ENCODE peak calls at places on chromosome 18, in six cellular contexts. T, D, N, L, F and R are unnamed samples.

GRCh38 chr18:3757361-3757760 is 307.4 kb downstream of the TGIF1 start:
- DNase-seq in L (no peak), T (no peak), F (no peak), D (no peak), N (no peak), R (no peak)

GRCh38 chr18:8084160-8084559 is 517.0 kb downstream of the PTPRM start:
- DNase-seq in F (peak; percentile 63), N (peak; percentile 37), D (peak; percentile 28), T (peak; percentile 38), L (no peak), R (peak; percentile 37)

GRCh38 chr18:9101730-9102390 is 639 bp upstream of the NDUFV2 start:
- DNase-seq in F (no peak), T (peak; percentile 66), N (peak; percentile 61), L (no peak), D (peak; percentile 67), R (peak; percentile 71)

GRCh38 chr18:26549486-26550435 is 1.4 kb upstream of the KCTD1 start:
- DNase-seq in D (peak; percentile 12), F (no peak), T (peak; percentile 82), N (no peak), L (no peak), R (no peak)

GRCh38 chr18:27298215-27298804 is 113.2 kb upstream of the CHST9 start:
- DNase-seq in L (no peak), D (peak; percentile 13), N (no peak), T (no peak), F (no peak), R (no peak)

GRCh38 chr18:41955688-41956087 is 654 bp downstream of the PIK3C3 start:
- DNase-seq in L (no peak), F (no peak), T (peak; percentile 15), D (no peak), N (no peak), R (no peak)

GRCh38 chr18:63480476-63480875 is 3.7 kb downstream of the SERPINB5 start:
- DNase-seq in T (no peak), D (no peak), L (no peak), F (no peak), N (no peak), R (no peak)

GRCh38 chr18:77765468-77765867 is 515.8 kb downstream of the GALR1 start:
- DNase-seq in D (peak; percentile 11), L (no peak), F (no peak), T (peak; percentile 34), N (peak; percentile 19), R (no peak)

GRCh38 chr18:26909599-26910290 is 44.2 kb upstream of the AQP4 start:
- DNase-seq in T (no peak), D (peak; percentile 1), L (no peak), F (no peak), N (no peak), R (no peak)

GRCh38 chr18:30481871-30482270 is 560.7 kb downstream of the DSC3 start:
- DNase-seq in T (no peak), L (no peak), N (no peak), F (peak; percentile 17), D (no peak), R (no peak)

GRCh38 chr18:6971823-6972478 is 145.6 kb downstream of the LAMA1 start:
- DNase-seq in N (no peak), D (no peak), T (no peak), L (no peak), F (no peak), R (no peak)

GRCh38 chr18:68484241-68484640 is 230.7 kb downstream of the TMX3 start:
- DNase-seq in T (no peak), F (no peak), N (no peak), D (no peak), L (no peak), R (no peak)

GRCh38 chr18:61006687-61007224 is 326.5 kb upstream of the CDH20 start:
- DNase-seq in D (no peak), N (no peak), L (no peak), F (no peak), T (no peak), R (no peak)

GRCh38 chr18:63869374-63869773 is 18.1 kb upstream of the SERPINB2 start:
- DNase-seq in T (no peak), F (no peak), L (no peak), D (no peak), N (no peak), R (peak; percentile 98)

GRCh38 chr18:77206676-77207370 is 42.8 kb upstream of the GALR1 start:
- DNase-seq in D (no peak), N (no peak), T (no peak), L (no peak), F (no peak), R (no peak)

GRCh38 chr18:10304853-10305252 is 149.6 kb upstream of the APCDD1 start:
- DNase-seq in L (no peak), F (no peak), T (no peak), D (no peak), N (no peak), R (no peak)

GRCh38 chr18:38284992-38285391 is 719.4 kb upstream of the CELF4 start:
- DNase-seq in T (no peak), F (no peak), L (no peak), D (no peak), N (no peak), R (no peak)

GRCh38 chr18:38290229-38290628 is 724.6 kb upstream of the CELF4 start:
- DNase-seq in F (no peak), D (no peak), T (no peak), N (no peak), L (no peak), R (no peak)
- TF ChIP-seq GABPA in F (no peak), D (no peak), T (no peak), N (no peak), L (no peak), R (no peak)

GRCh38 chr18:816088-816653 is 4.1 kb upstream of the YES1 start:
- DNase-seq in D (peak; percentile 24), L (no peak), N (no peak), T (no peak), F (no peak), R (no peak)

GRCh38 chr18:812673-813404 is 797 bp upstream of the YES1 start:
- DNase-seq in T (peak; percentile 20), F (no peak), D (peak; percentile 37), L (peak; percentile 39), N (peak; percentile 80), R (peak; percentile 78)

GRCh38 chr18:815353-815752 is 3.3 kb upstream of the YES1 start:
- DNase-seq in F (no peak), T (no peak), N (no peak), L (no peak), D (no peak), R (no peak)

GRCh38 chr18:813405-814071 is 1.5 kb upstream of the YES1 start:
- DNase-seq in T (no peak), N (no peak), D (no peak), L (no peak), F (no peak), R (no peak)

GRCh38 chr18:814300-815084 is 2.5 kb upstream of the YES1 start:
- DNase-seq in T (no peak), F (no peak), N (peak; percentile 86), L (no peak), D (no peak), R (no peak)
- H3K27ac ChIP-seq in T (no peak overlapping the region), F (no peak overlapping the region), N (peak overlapping the region; percentile 97), L (no peak overlapping the region), D (no peak overlapping the region), R (no peak overlapping the region)

GRCh38 chr18:58989184-58989759 is 124.6 kb downstream of the ZNF532 start:
- DNase-seq in L (no peak), D (no peak), F (no peak), T (no peak), N (no peak), R (no peak)
- TF ChIP-seq GABPA in L (no peak), D (no peak), F (no peak), T (no peak), N (no peak), R (no peak)

DNA sequence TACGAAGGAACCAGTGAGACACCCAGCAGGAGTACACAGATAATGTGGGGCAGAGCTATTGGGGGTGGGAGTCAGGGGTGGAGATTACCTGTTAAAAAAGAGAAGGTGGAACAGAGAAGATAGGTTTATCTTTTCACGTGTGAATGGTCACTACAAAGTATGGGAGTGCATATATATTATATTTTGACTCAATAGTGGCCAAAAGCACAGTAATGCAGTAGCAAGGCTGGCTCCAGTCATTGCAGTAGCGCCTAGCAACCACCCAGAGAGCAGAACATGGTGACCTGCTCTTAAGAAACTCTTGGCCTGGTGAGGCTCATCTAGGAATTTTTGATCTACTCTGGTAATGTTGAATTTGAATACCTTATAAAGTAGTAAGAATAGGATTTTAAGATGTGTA is 1.0 kb downstream of the IMPACT start:
- DNase-seq in D (no peak), T (peak; percentile 48), N (peak; percentile 34), F (no peak), L (no peak), R (no peak)
- H3K27ac ChIP-seq in D (no peak overlapping the region), T (peak overlapping the region; percentile 92), N (no peak overlapping the region), F (no peak overlapping the region), L (no peak overlapping the region), R (peak overlapping the region; percentile 93)

GRCh38 chr18:35189510-35189909 is 51.3 kb upstream of the ZNF397 start:
- DNase-seq in L (no peak), D (no peak), N (no peak), T (no peak), F (no peak), R (no peak)

GRCh38 chr18:35185771-35186170 is 55.1 kb upstream of the ZNF397 start:
- DNase-seq in T (no peak), D (no peak), L (no peak), N (no peak), F (no peak), R (no peak)

GRCh38 chr18:35193313-35193712 is 47.5 kb upstream of the ZNF397 start:
- DNase-seq in N (no peak), D (no peak), T (no peak), L (no peak), F (no peak), R (no peak)

GRCh38 chr18:35186491-35187034 is 54.3 kb upstream of the ZNF397 start:
- DNase-seq in D (no peak), L (no peak), N (no peak), T (no peak), F (no peak), R (no peak)

GRCh38 chr18:35191252-35192025 is 49.4 kb upstream of the ZNF397 start:
- DNase-seq in T (no peak), F (no peak), D (no peak), L (no peak), N (no peak), R (no peak)
- TF ChIP-seq GABPA in T (no peak), F (no peak), D (no peak), L (no peak), N (no peak), R (no peak)